ENCODE peak calls at places on chromosomes 7 and 10, in eight cellular contexts. One of them, this sample, is unnamed.

GRCh38 chr10:86079088-86079487 is 287.5 kb downstream of the GRID1 start:
- DNase-seq in non-pigmented ciliary epithelial cell: no peak
- DNase-seq in kidney tubule cell: peak
- DNase-seq in head of caudate nucleus: no peak
- DNase-seq in activated T-helper 2 cell treated with anti-CD3 and anti-CD28 coated beads, Interferon-gamma antibody, Interleukin-2, Interleukin-4, amounts not matched to agents 10 μg/mL and 5 μg/mL and 100 μg/mL, durations not matched to agents 14 hours and 24 hours and 36 hours: no peak
- DNase-seq in spleen: no peak
- DNase-seq in midbrain: no peak
- DNase-seq in activated T-cell treated with anti-CD3 and anti-CD28 coated beads, Interleukin-2, amount 50 U/mL, for 72 hours: no peak
- DNase-seq in this sample: peak

GRCh38 chr10:124307531-124308350 is 111.0 kb downstream of the OAT start:
- DNase-seq in non-pigmented ciliary epithelial cell: no peak
- DNase-seq in kidney tubule cell: peak
- DNase-seq in head of caudate nucleus: no peak
- DNase-seq in activated T-helper 2 cell treated with anti-CD3 and anti-CD28 coated beads, Interferon-gamma antibody, Interleukin-2, Interleukin-4, amounts not matched to agents 10 μg/mL and 5 μg/mL and 100 μg/mL, durations not matched to agents 14 hours and 24 hours and 36 hours: no peak
- DNase-seq in spleen: no peak
- DNase-seq in midbrain: no peak
- DNase-seq in activated T-cell treated with anti-CD3 and anti-CD28 coated beads, Interleukin-2, amount 50 U/mL, for 72 hours: no peak
- DNase-seq in this sample: no peak

GRCh38 chr10:100825946-100826660 is 80.7 kb downstream of the PAX2 start:
- DNase-seq in non-pigmented ciliary epithelial cell: no peak
- DNase-seq in kidney tubule cell: no peak
- DNase-seq in head of caudate nucleus: no peak
- DNase-seq in activated T-helper 2 cell treated with anti-CD3 and anti-CD28 coated beads, Interferon-gamma antibody, Interleukin-2, Interleukin-4, amounts not matched to agents 10 μg/mL and 5 μg/mL and 100 μg/mL, durations not matched to agents 14 hours and 24 hours and 36 hours: no peak
- DNase-seq in spleen: peak
- DNase-seq in midbrain: no peak
- DNase-seq in activated T-cell treated with anti-CD3 and anti-CD28 coated beads, Interleukin-2, amount 50 U/mL, for 72 hours: no peak
- DNase-seq in this sample: no peak

GRCh38 chr10:80612261-80612660 is 74.6 kb downstream of the SH2D4B start:
- DNase-seq in non-pigmented ciliary epithelial cell: no peak
- DNase-seq in kidney tubule cell: no peak
- DNase-seq in head of caudate nucleus: no peak
- DNase-seq in activated T-helper 2 cell treated with anti-CD3 and anti-CD28 coated beads, Interferon-gamma antibody, Interleukin-2, Interleukin-4, amounts not matched to agents 10 μg/mL and 5 μg/mL and 100 μg/mL, durations not matched to agents 14 hours and 24 hours and 36 hours: no peak
- DNase-seq in spleen: no peak
- DNase-seq in midbrain: no peak
- DNase-seq in activated T-cell treated with anti-CD3 and anti-CD28 coated beads, Interleukin-2, amount 50 U/mL, for 72 hours: no peak
- DNase-seq in this sample: no peak

GRCh38 chr7:103065666-103066065 is 8.9 kb downstream of the FBXL13 start:
- DNase-seq in non-pigmented ciliary epithelial cell: no peak
- DNase-seq in kidney tubule cell: peak
- DNase-seq in head of caudate nucleus: no peak
- DNase-seq in activated T-helper 2 cell treated with anti-CD3 and anti-CD28 coated beads, Interferon-gamma antibody, Interleukin-2, Interleukin-4, amounts not matched to agents 10 μg/mL and 5 μg/mL and 100 μg/mL, durations not matched to agents 14 hours and 24 hours and 36 hours: peak
- DNase-seq in spleen: peak
- DNase-seq in midbrain: no peak
- DNase-seq in activated T-cell treated with anti-CD3 and anti-CD28 coated beads, Interleukin-2, amount 50 U/mL, for 72 hours: peak
- DNase-seq in this sample: no peak

GRCh38 chr7:44096326-44096881 is 7.7 kb upstream of the AEBP1 start:
- DNase-seq in non-pigmented ciliary epithelial cell: no peak
- DNase-seq in kidney tubule cell: no peak
- DNase-seq in head of caudate nucleus: no peak
- DNase-seq in activated T-helper 2 cell treated with anti-CD3 and anti-CD28 coated beads, Interferon-gamma antibody, Interleukin-2, Interleukin-4, amounts not matched to agents 10 μg/mL and 5 μg/mL and 100 μg/mL, durations not matched to agents 14 hours and 24 hours and 36 hours: no peak
- DNase-seq in spleen: no peak
- DNase-seq in midbrain: no peak
- DNase-seq in activated T-cell treated with anti-CD3 and anti-CD28 coated beads, Interleukin-2, amount 50 U/mL, for 72 hours: no peak
- DNase-seq in this sample: no peak

GRCh38 chr7:20164420-20165145 is 52.6 kb downstream of the MACC1 start:
- DNase-seq in non-pigmented ciliary epithelial cell: no peak
- DNase-seq in kidney tubule cell: no peak
- DNase-seq in head of caudate nucleus: no peak
- DNase-seq in activated T-helper 2 cell treated with anti-CD3 and anti-CD28 coated beads, Interferon-gamma antibody, Interleukin-2, Interleukin-4, amounts not matched to agents 10 μg/mL and 5 μg/mL and 100 μg/mL, durations not matched to agents 14 hours and 24 hours and 36 hours: no peak
- DNase-seq in spleen: no peak
- DNase-seq in midbrain: no peak
- DNase-seq in activated T-cell treated with anti-CD3 and anti-CD28 coated beads, Interleukin-2, amount 50 U/mL, for 72 hours: no peak
- DNase-seq in this sample: no peak

GRCh38 chr7:30159698-30160143 is 24.9 kb downstream of the MTURN start:
- DNase-seq in non-pigmented ciliary epithelial cell: no peak
- DNase-seq in kidney tubule cell: peak
- DNase-seq in head of caudate nucleus: peak
- DNase-seq in activated T-helper 2 cell treated with anti-CD3 and anti-CD28 coated beads, Interferon-gamma antibody, Interleukin-2, Interleukin-4, amounts not matched to agents 10 μg/mL and 5 μg/mL and 100 μg/mL, durations not matched to agents 14 hours and 24 hours and 36 hours: no peak
- DNase-seq in spleen: peak
- DNase-seq in midbrain: no peak
- DNase-seq in activated T-cell treated with anti-CD3 and anti-CD28 coated beads, Interleukin-2, amount 50 U/mL, for 72 hours: peak
- DNase-seq in this sample: no peak